ENCODE peak calls at places on chromosomes 6 and 20, in nine cellular contexts. N is suprapubic skin; M is HepG2; C is tibial artery; Y is A673; I is neuronal stem cell; E is cardiac muscle cell; Q is CD4-positive, CD25-positive, alpha-beta regulatory T cell; Z is BE2C. L is an unnamed sample.

GRCh38 chr6:69785697-69786096 is 11.1 kb downstream of the LMBRD1 start:
- DNase-seq in N (no peak), M (no peak), C (no peak), Y (no peak), I (no peak), E (no peak), Q (no peak), Z (no peak), L (no peak)

GRCh38 chr6:24933868-24934401 is 1.8 kb downstream of the RIPOR2 start:
- DNase-seq in N (no peak), M (peak; percentile 43), C (no peak), Y (peak; percentile 69), I (no peak), E (peak; percentile 34), Q (peak; percentile 62), Z (peak; percentile 16), L (no peak)

GRCh38 chr6:38612386-38612965 is 27.3 kb downstream of the BTBD9 start:
- DNase-seq in N (no peak), M (no peak), C (no peak), Y (no peak), I (no peak), E (peak; percentile 72), Q (no peak), Z (no peak), L (no peak)

GRCh38 chr6:126761854-126762253 is 356.6 kb upstream of the RSPO3 start:
- DNase-seq in N (no peak), M (no peak), C (no peak), Y (no peak), I (peak; percentile 33), E (no peak), Q (no peak), Z (no peak), L (no peak)

GRCh38 chr20:17878912-17879602 is 89.5 kb downstream of the SNX5 start:
- DNase-seq in N (no peak), M (no peak), C (no peak), Y (peak; percentile 55), I (no peak), E (no peak), Q (no peak), Z (no peak), L (no peak)

GRCh38 chr20:40844285-40844684 is 155.2 kb upstream of the MAFB start:
- DNase-seq in N (no peak), M (no peak), C (no peak), Y (peak; percentile 94), I (no peak), E (no peak), Q (no peak), Z (no peak), L (no peak)

GRCh38 chr20:29497261-29497671 is 1760.2 kb upstream of the DEFB115 start:
- DNase-seq in N (no peak), M (peak; percentile 12), C (peak; percentile 62), Y (peak; percentile 67), I (no peak), E (peak; percentile 52), Q (no peak), Z (peak; percentile 72), L (peak; percentile 31)

GRCh38 chr6:3419624-3420272 is 37.1 kb downstream of the SLC22A23 start:
- DNase-seq in N (peak; percentile 37), M (peak; percentile 87), C (no peak), Y (no peak), I (no peak), E (no peak), Q (no peak), Z (no peak), L (no peak)

GRCh38 chr6:29737707-29738630 is 14.7 kb downstream of the HLA-F start:
- DNase-seq in N (no peak), M (peak; percentile 75), C (no peak), Y (peak; percentile 50), I (peak; percentile 40), E (peak; percentile 82), Q (peak; percentile 72), Z (peak; percentile 66), L (no peak)

GRCh38 chr20:16968099-16968498 is 219.9 kb downstream of the OTOR start:
- DNase-seq in N (no peak), M (no peak), C (no peak), Y (no peak), I (no peak), E (no peak), Q (no peak), Z (no peak), L (no peak)

GRCh38 chr6:122033564-122034181 is 365.8 kb upstream of the HSF2 start:
- DNase-seq in N (no peak), M (peak; percentile 55), C (no peak), Y (peak; percentile 80), I (peak; percentile 54), E (peak; percentile 77), Q (no peak), Z (no peak), L (no peak)

GRCh38 chr6:30759575-30760239 is 15.4 kb upstream of the IER3 start:
- DNase-seq in N (no peak), M (peak; percentile 97), C (no peak), Y (no peak), I (no peak), E (peak; percentile 91), Q (no peak), Z (no peak), L (no peak)

GRCh38 chr6:80134065-80134464 is 27.6 kb downstream of the BCKDHB start:
- DNase-seq in N (no peak), M (no peak), C (no peak), Y (no peak), I (no peak), E (no peak), Q (no peak), Z (no peak), L (no peak)

GRCh38 chr6:166438211-166438861 is 55.6 kb upstream of the MPC1 start:
- DNase-seq in N (no peak), M (no peak), C (no peak), Y (no peak), I (no peak), E (no peak), Q (no peak), Z (no peak), L (no peak)

GRCh38 chr6:143286280-143286795 is 164.2 kb downstream of the ADAT2 start:
- DNase-seq in N (no peak), M (no peak), C (no peak), Y (no peak), I (no peak), E (peak; percentile 43), Q (no peak), Z (no peak), L (no peak)

GRCh38 chr6:151682251-151682650 is 125.2 kb upstream of the ESR1 start:
- DNase-seq in N (no peak), M (no peak), C (no peak), Y (no peak), I (no peak), E (no peak), Q (no peak), Z (no peak), L (no peak)

GRCh38 chr6:151680846-151681425 is 126.5 kb upstream of the ESR1 start:
- DNase-seq in N (no peak), M (no peak), C (no peak), Y (no peak), I (no peak), E (no peak), Q (no peak), Z (no peak), L (no peak)

GRCh38 chr6:151679941-151680340 is 127.5 kb upstream of the ESR1 start:
- DNase-seq in N (no peak), M (no peak), C (no peak), Y (no peak), I (no peak), E (no peak), Q (no peak), Z (no peak), L (no peak)

GRCh38 chr6:151682922-151683321 is 124.6 kb upstream of the ESR1 start:
- DNase-seq in N (no peak), M (peak; percentile 54), C (no peak), Y (no peak), I (no peak), E (no peak), Q (no peak), Z (no peak), L (no peak)

DNA sequence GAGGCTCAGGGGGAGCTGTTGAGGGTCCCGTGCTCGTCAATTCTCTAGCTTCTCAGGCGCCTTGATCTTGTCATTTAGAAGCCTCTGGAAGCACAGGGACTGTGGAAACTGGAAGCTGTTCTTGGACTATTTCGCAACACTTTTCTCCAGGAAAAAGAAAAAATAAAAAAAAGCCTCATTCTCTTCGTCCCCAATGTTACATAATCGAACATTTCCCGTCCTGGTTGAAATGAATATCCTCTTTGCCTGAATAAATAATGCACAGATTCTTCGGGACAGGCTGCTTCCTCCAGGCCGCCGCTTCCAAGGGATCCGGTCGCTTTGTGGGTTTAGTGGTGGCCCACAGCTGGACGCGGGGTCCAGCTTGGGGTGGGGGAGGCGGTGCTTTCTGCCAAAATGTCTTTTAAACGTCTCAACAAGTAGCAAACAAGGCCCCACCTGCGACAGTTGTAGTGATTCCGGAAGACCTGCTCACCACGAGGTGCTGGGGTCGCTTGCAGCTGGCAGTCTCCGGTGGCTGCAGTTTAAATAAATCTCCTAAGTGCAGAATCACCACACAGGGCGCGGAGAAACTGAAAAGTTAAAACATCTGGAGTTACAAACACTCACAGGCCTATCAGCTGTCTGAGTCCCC is 125.9 kb upstream of the ESR1 start:
- DNase-seq in N (no peak), M (peak; percentile 28), C (no peak), Y (no peak), I (no peak), E (peak; percentile 60), Q (no peak), Z (no peak), L (no peak)
- H3K4me3 ChIP-seq in N (peak overlapping the region; percentile 30), M (peak overlapping the region; percentile 42), C (peak overlapping the region; percentile 17), Y (no peak overlapping the region), I (no peak overlapping the region), E (no peak overlapping the region), Q (no peak overlapping the region), Z (no peak overlapping the region), L (no peak overlapping the region)

GRCh38 chr20:50138479-50139393 is 14.8 kb downstream of the PEDS1 start:
- DNase-seq in N (no peak), M (peak; percentile 73), C (no peak), Y (no peak), I (no peak), E (no peak), Q (no peak), Z (no peak), L (no peak)
- H3K4me1 ChIP-seq in N (peaks cover 72% of the 10 kb centered on the region), M (peaks cover 40% of the 10 kb centered on the region), C (peaks cover 21% of the 10 kb centered on the region), Y (no peaks in the 10 kb centered on the region), I (no peaks in the 10 kb centered on the region), E (no peaks in the 10 kb centered on the region), Q (peaks cover 3% of the 10 kb centered on the region), Z (no peaks in the 10 kb centered on the region), L (peaks cover 4% of the 10 kb centered on the region)

DNA sequence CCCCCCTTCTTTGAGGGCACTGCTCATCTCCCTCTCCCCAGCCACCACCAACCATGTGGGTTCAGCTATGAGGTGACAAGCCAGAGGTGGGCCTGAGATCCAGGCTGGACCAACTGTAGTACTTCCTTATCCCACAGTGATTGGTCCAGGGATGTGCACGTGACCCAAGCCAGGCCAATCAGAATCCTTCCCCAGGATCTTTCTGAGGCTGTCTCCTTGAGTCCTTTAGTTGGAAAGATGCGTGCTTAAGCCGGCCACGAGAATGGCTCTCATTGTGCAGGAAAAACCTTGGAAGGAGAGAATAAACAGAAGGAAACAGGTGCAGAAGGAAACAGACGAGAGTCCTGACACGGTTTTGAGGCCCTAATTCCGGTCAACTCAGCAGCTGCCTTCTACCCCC is 39.2 kb downstream of the ZC3H12D start:
- DNase-seq in N (no peak), M (no peak), C (no peak), Y (no peak), I (no peak), E (no peak), Q (no peak), Z (no peak), L (no peak)
- H3K27me3 ChIP-seq in N (peaks cover 20% of the 10 kb centered on the region), M (no peaks in the 10 kb centered on the region), C (peaks cover 67% of the 10 kb centered on the region), Y (no peaks in the 10 kb centered on the region), I (peaks cover 3% of the 10 kb centered on the region), E (peaks cover 20% of the 10 kb centered on the region), Q (no peaks in the 10 kb centered on the region), Z (no peaks in the 10 kb centered on the region), L (peaks cover 6% of the 10 kb centered on the region)

GRCh38 chr6:90681863-90682262 is 95.0 kb upstream of the MAP3K7 start:
- DNase-seq in N (no peak), M (no peak), C (no peak), Y (no peak), I (no peak), E (no peak), Q (no peak), Z (no peak), L (no peak)
- H3K4me3 ChIP-seq in N (no peak overlapping the region), M (no peak overlapping the region), C (no peak overlapping the region), Y (no peak overlapping the region), I (no peak overlapping the region), E (no peak overlapping the region), Q (no peak overlapping the region), Z (no peak overlapping the region), L (no peak overlapping the region)